ENCODE peak calls at places on chromosomes 2 and 18, in four cellular contexts. X is A549, Z is uterus, T is H54. W is an unnamed sample.

GRCh38 chr2:113390133-113390849 is 47.2 kb upstream of the ZNG1B start:
- DNase-seq in X (peak), Z (peak), T (peak), W (no peak)

GRCh38 chr2:27963454-27963853 is 72.9 kb downstream of the BABAM2 start:
- DNase-seq in X (no peak), Z (no peak), T (no peak), W (no peak)

GRCh38 chr2:173214213-173214612 is 138.6 kb downstream of the MAP3K20 start:
- DNase-seq in X (no peak), Z (no peak), T (no peak), W (no peak)

GRCh38 chr2:30862054-30862651 is 54.9 kb upstream of the CAPN13 start:
- DNase-seq in X (peak), Z (no peak), T (peak), W (peak)

GRCh38 chr2:143946436-143947385 is 573.2 kb downstream of the ZEB2 start:
- DNase-seq in X (no peak), Z (no peak), T (no peak), W (no peak)

GRCh38 chr2:86337235-86338099 is at the start of gene REEP1:
- DNase-seq in X (peak), Z (no peak), T (no peak), W (peak)

GRCh38 chr2:55138546-55139288 is 88.5 kb upstream of the RTN4 start:
- DNase-seq in X (no peak), Z (no peak), T (no peak), W (no peak)

GRCh38 chr2:230873670-230874401 is 9.1 kb downstream of the ITM2C start:
- DNase-seq in X (no peak), Z (no peak), T (no peak), W (no peak)

GRCh38 chr2:55839182-55839819 is 84.3 kb downstream of the EFEMP1 start:
- DNase-seq in X (peak), Z (no peak), T (no peak), W (no peak)

GRCh38 chr18:3323900-3324299 is 62.0 kb downstream of the MYL12B start:
- DNase-seq in X (no peak), Z (no peak), T (no peak), W (no peak)

GRCh38 chr2:84906900-84907714 is 1.7 kb downstream of the TMSB10 start:
- DNase-seq in X (peak), Z (peak), T (peak), W (peak)

GRCh38 chr2:30765226-30765625 is 42.0 kb downstream of the CAPN13 start:
- DNase-seq in X (no peak), Z (no peak), T (no peak), W (no peak)

GRCh38 chr2:240686460-240686859 is 3.8 kb upstream of the AQP12B start:
- DNase-seq in X (no peak), Z (no peak), T (no peak), W (no peak)
- TF ChIP-seq POLR2A in X (no peak), Z (no peak), T (no peak), W (no peak)

GRCh38 chr2:29015701-29016470 is 34.8 kb downstream of the TOGARAM2 start:
- DNase-seq in X (no peak), Z (no peak), T (no peak), W (peak)

GRCh38 chr2:29013046-29013780 is 32.1 kb downstream of the TOGARAM2 start:
- DNase-seq in X (no peak), Z (no peak), T (no peak), W (no peak)

GRCh38 chr2:29016500-29016899 is 35.4 kb downstream of the TOGARAM2 start:
- DNase-seq in X (no peak), Z (no peak), T (no peak), W (no peak)

GRCh38 chr2:29014331-29014730 is 33.2 kb downstream of the TOGARAM2 start:
- DNase-seq in X (no peak), Z (no peak), T (no peak), W (no peak)

GRCh38 chr2:29014811-29015414 is 33.8 kb downstream of the TOGARAM2 start:
- DNase-seq in X (no peak), Z (no peak), T (peak), W (peak)
- TF ChIP-seq POLR2A in X (no peak), Z (no peak), T (no peak), W (no peak)

DNA sequence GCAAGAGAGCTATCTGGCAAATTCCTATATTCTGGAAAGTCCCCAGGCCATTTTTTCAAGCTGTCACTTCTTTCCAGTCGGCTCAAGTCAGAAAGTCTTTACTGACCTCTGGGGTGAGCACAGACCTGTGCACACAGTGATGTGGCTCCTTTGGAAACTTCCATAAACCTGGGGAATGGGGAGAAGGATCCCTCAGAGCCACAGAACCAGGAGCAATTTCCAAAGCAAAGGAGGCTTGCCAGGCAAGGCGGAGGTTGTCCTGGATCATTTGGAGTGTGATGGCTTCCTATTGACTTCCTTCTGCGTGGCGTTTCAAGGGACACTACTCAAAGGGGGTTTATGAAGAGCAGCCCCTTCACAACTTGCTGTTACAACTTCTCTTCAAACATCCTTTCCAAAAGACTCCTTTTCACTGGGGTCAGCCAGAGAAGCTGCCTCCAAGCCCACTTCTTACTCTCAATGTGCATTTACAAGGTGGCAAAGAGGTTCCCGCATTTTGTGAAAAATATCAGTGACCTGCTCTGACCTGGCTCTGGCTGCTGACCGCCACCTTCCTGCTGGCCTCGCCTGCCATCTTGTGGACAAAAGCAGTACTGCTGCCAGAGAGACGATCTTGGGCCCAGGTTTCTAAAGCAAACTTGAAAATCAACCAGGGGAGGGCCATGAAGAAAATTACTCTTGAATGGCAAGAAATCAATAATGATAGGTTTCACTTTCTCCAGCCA is 18.2 kb upstream of the TMEM247 start:
- DNase-seq in X (peak), Z (peak), T (peak), W (peak)
- TF ChIP-seq POLR2A in X (no peak), Z (no peak), T (no peak), W (no peak)

DNA sequence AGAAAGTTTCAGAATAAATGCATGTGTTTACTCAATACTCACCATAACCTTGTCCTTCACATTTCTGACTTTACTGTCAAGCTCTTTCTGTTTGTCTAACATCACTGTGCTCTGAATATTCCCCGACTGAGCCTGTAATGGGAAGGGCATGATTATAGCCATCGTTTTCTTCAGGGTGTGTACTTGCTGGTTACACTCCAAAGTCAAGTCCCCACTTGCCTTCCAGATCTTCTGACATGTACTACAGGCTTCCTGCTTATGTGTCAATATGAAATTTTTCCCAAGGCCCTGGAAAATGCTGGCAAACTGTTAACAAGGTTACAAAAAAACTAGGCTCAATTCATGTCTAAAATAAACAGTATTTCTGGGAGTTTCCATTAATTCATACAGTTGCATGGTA is 12.9 kb downstream of the STAT1 start:
- DNase-seq in X (no peak), Z (no peak), T (no peak), W (no peak)
- TF ChIP-seq POLR2A in X (no peak), Z (no peak), T (no peak), W (no peak)

DNA sequence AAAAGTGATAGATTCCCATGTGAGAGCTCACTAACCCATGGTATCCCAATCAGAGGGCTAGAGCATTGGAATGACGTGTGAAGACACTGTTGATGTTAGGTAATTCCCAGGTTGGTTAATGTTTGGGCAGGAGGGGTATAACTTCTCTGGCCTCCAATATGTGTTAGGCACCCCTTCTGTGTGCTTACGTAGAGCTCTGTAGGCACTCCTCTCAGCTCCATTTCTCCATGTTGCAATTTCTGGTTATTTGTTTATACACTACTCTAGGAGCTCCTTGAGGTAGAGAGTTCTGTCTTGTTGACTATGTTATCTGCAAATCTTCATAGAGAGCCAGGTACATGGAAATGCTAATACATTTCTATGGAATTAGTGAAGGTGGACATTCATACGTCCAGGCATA is 153.5 kb downstream of the RPIA start:
- DNase-seq in X (no peak), Z (no peak), T (no peak), W (no peak)
- TF ChIP-seq POLR2A in X (no peak), Z (no peak), T (no peak), W (no peak)

DNA sequence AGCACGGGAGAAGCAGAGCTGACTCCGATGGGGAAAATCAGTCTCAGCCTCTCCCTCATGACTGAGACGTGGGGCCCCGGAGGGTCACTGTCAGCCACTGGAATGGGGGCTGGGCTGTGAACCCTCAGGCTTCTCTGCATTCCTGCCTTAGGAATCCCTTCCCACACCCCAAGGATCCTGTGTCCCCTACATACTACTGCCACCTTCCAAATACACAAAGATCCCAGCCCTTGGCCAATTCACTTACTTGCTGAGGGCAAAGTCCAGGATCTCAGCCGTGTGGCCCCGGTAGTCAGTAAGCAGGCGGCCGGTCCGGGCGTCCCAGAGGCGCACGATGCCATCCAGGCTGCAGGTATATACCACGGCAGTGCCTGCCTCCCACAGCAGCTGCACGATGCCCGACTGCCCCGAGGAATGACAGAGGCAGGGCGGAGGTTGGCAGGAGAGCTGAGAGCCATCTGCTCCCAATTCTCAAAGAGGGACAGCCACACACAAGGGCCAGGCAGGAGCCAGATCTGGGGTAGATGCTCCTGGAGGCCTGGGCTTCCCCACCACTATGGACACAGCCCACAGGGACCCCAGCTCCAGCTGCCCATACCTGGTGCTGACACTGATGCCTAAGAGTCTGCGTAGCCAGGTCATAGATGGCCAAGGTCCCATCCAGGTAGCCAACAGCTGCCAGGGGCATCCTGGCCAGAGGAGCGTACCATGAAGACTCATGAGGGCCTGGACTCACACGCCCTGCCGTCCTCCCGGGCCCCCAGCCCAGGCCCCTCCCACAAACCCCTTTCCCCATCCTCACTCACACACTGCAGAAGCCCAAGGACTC is 4.2 kb downstream of the GPBAR1 start:
- DNase-seq in X (no peak), Z (no peak), T (no peak), W (peak)
- TF ChIP-seq POLR2A in X (no peak), Z (no peak), T (no peak), W (no peak)

GRCh38 chr2:200708951-200709350 is 102.8 kb upstream of the BZW1 start:
- DNase-seq in X (no peak), Z (no peak), T (no peak), W (no peak)

GRCh38 chr2:200713704-200714064 is 98.0 kb upstream of the BZW1 start:
- DNase-seq in X (no peak), Z (no peak), T (no peak), W (no peak)

GRCh38 chr2:200713003-200713703 is 98.6 kb upstream of the BZW1 start:
- DNase-seq in X (peak), Z (peak), T (peak), W (peak)
- TF ChIP-seq POLR2A in X (peak), Z (peak), T (peak), W (peak)

DNA sequence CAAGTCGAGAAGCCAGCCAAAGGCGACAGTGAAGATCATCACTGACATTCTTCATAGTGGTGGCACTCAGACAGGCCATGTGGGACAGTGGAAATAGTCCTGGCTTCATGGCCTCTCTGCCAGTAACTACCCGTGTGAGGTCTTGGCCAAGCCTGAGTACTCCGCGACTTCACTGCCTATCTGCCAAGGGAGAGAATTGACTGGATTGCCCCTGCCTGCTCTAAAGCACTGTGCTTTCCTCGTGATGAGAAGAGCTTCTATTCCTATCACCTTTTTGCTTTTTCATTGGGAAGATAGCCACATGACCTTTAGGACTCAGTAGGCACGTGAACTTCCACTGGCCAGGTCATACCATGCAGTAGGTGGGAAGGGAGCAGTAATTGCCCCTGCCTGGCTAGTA is 239.3 kb downstream of the HAUS1 start:
- DNase-seq in X (no peak), Z (no peak), T (no peak), W (no peak)
- TF ChIP-seq POLR2A in X (no peak), Z (no peak), T (no peak), W (no peak)

W was measured in heart left ventricle.